ENCODE peak calls at places on chromosomes 6 and 20, in four cellular contexts. X is T follicular helper cell; R is CD4-positive, alpha-beta memory T cell; P is fibroblast of pulmonary artery. Z is an unnamed sample.

GRCh38 chr20:25247100-25247665 is 702 bp upstream of the PYGB start:
- DNase-seq in P (peak; percentile 58), X (peak; percentile 9), R (no peak), Z (no peak)

GRCh38 chr6:3320238-3320637 is 61.5 kb downstream of the PSMG4 start:
- DNase-seq in R (no peak), X (no peak), P (no peak), Z (no peak)

GRCh38 chr6:30450908-30451818 is 38.1 kb upstream of the HLA-E start:
- DNase-seq in R (peak; percentile 77), P (peak; percentile 43), X (peak; percentile 47), Z (no peak)

GRCh38 chr20:62583424-62583920 is 58.8 kb upstream of the SLCO4A1 start:
- DNase-seq in R (no peak), X (no peak), P (no peak), Z (no peak)

GRCh38 chr6:149984778-149985177 is 21.0 kb downstream of the ULBP1 start:
- DNase-seq in R (no peak), X (no peak), P (no peak), Z (no peak)

GRCh38 chr20:7091655-7092054 is 324.2 kb downstream of the BMP2 start:
- DNase-seq in X (no peak), P (no peak), R (no peak), Z (no peak)

GRCh38 chr6:30935018-30935417 is 3.0 kb upstream of the SFTA2 start:
- DNase-seq in X (no peak), P (peak; percentile 59), R (no peak), Z (no peak)

GRCh38 chr6:4677011-4677750 is 99.0 kb upstream of the CDYL start:
- DNase-seq in P (no peak), R (no peak), X (no peak), Z (no peak)

GRCh38 chr6:3665608-3666007 is 85.9 kb downstream of the PXDC1 start:
- DNase-seq in P (no peak), X (no peak), R (no peak), Z (no peak)

GRCh38 chr6:113092795-113093194 is 745.7 kb downstream of the RFPL4B start:
- DNase-seq in R (no peak), X (no peak), P (no peak), Z (no peak)

GRCh38 chr6:45677381-45677992 is 299.8 kb upstream of the SUPT3H start:
- DNase-seq in R (peak; percentile 68), P (peak; percentile 53), X (no peak), Z (no peak)

GRCh38 chr6:47135772-47136171 is 93.6 kb upstream of the ADGRF1 start:
- DNase-seq in R (no peak), X (no peak), P (peak; percentile 97), Z (peak; percentile 86)

GRCh38 chr20:10919549-10920140 is 245.8 kb upstream of the JAG1 start:
- DNase-seq in X (no peak), P (peak; percentile 39), R (no peak), Z (no peak)

GRCh38 chr6:21050930-21051329 is 516.7 kb downstream of the CDKAL1 start:
- DNase-seq in P (no peak), X (no peak), R (no peak), Z (no peak)

GRCh38 chr20:22805219-22805618 is 220.8 kb upstream of the FOXA2 start:
- DNase-seq in P (peak; percentile 95), X (no peak), R (no peak), Z (no peak)